ENCODE peak calls at places on chromosome 10, in seven cellular contexts. One of them, this sample, is unnamed.

GRCh38 chr10:35012781-35013180 is 77.4 kb downstream of the CUL2 start:
- DNase-seq in stomach: no peak
- DNase-seq in GM12865: no peak
- DNase-seq in naive thymus-derived CD4-positive, alpha-beta T cell: no peak
- DNase-seq in CD8-positive, alpha-beta memory T cell: no peak
- DNase-seq in brain microvascular endothelial cell: no peak
- DNase-seq in ascending aorta: no peak
- DNase-seq in this sample: no peak

GRCh38 chr10:71838264-71839211 is 12.5 kb downstream of the PSAP start:
- DNase-seq in stomach: no peak
- DNase-seq in GM12865: no peak
- DNase-seq in naive thymus-derived CD4-positive, alpha-beta T cell: no peak
- DNase-seq in CD8-positive, alpha-beta memory T cell: no peak
- DNase-seq in brain microvascular endothelial cell: peak
- DNase-seq in ascending aorta: no peak
- DNase-seq in this sample: peak

GRCh38 chr10:105063796-105064195 is 422.7 kb downstream of the SORCS3 start:
- DNase-seq in stomach: peak
- DNase-seq in GM12865: peak
- DNase-seq in naive thymus-derived CD4-positive, alpha-beta T cell: no peak
- DNase-seq in CD8-positive, alpha-beta memory T cell: no peak
- DNase-seq in brain microvascular endothelial cell: no peak
- DNase-seq in ascending aorta: no peak
- DNase-seq in this sample: no peak

GRCh38 chr10:114749545-114749944 is 72.0 kb upstream of the FHIP2A start:
- DNase-seq in stomach: no peak
- DNase-seq in GM12865: no peak
- DNase-seq in naive thymus-derived CD4-positive, alpha-beta T cell: no peak
- DNase-seq in CD8-positive, alpha-beta memory T cell: no peak
- DNase-seq in brain microvascular endothelial cell: no peak
- DNase-seq in ascending aorta: no peak
- DNase-seq in this sample: no peak

GRCh38 chr10:92567952-92568600 is 5.8 kb downstream of the IDE start:
- DNase-seq in stomach: no peak
- DNase-seq in GM12865: peak
- DNase-seq in naive thymus-derived CD4-positive, alpha-beta T cell: no peak
- DNase-seq in CD8-positive, alpha-beta memory T cell: no peak
- DNase-seq in brain microvascular endothelial cell: no peak
- DNase-seq in ascending aorta: no peak
- DNase-seq in this sample: no peak

GRCh38 chr10:132628966-132629900 is 91.6 kb downstream of the INPP5A start:
- DNase-seq in stomach: no peak
- DNase-seq in GM12865: no peak
- DNase-seq in naive thymus-derived CD4-positive, alpha-beta T cell: no peak
- DNase-seq in CD8-positive, alpha-beta memory T cell: no peak
- DNase-seq in brain microvascular endothelial cell: no peak
- DNase-seq in ascending aorta: no peak
- DNase-seq in this sample: peak

GRCh38 chr10:64426745-64427144 is 905.5 kb downstream of the REEP3 start:
- DNase-seq in stomach: no peak
- DNase-seq in GM12865: no peak
- DNase-seq in naive thymus-derived CD4-positive, alpha-beta T cell: no peak
- DNase-seq in CD8-positive, alpha-beta memory T cell: no peak
- DNase-seq in brain microvascular endothelial cell: no peak
- DNase-seq in ascending aorta: no peak
- DNase-seq in this sample: no peak

GRCh38 chr10:2980791-2981360 is 86.5 kb upstream of the PFKP start:
- DNase-seq in stomach: no peak
- DNase-seq in GM12865: peak
- DNase-seq in naive thymus-derived CD4-positive, alpha-beta T cell: no peak
- DNase-seq in CD8-positive, alpha-beta memory T cell: no peak
- DNase-seq in brain microvascular endothelial cell: peak
- DNase-seq in ascending aorta: no peak
- DNase-seq in this sample: no peak

GRCh38 chr10:32931593-32931992 is 26.4 kb downstream of the ITGB1 start:
- DNase-seq in stomach: no peak
- DNase-seq in GM12865: peak
- DNase-seq in naive thymus-derived CD4-positive, alpha-beta T cell: no peak
- DNase-seq in CD8-positive, alpha-beta memory T cell: no peak
- DNase-seq in brain microvascular endothelial cell: no peak
- DNase-seq in ascending aorta: no peak
- DNase-seq in this sample: no peak

GRCh38 chr10:128854965-128855364 is 612.1 kb upstream of the MGMT start:
- DNase-seq in stomach: peak
- DNase-seq in GM12865: no peak
- DNase-seq in naive thymus-derived CD4-positive, alpha-beta T cell: no peak
- DNase-seq in CD8-positive, alpha-beta memory T cell: no peak
- DNase-seq in brain microvascular endothelial cell: no peak
- DNase-seq in ascending aorta: no peak
- DNase-seq in this sample: peak

GRCh38 chr10:46228076-46229071 is 58.4 kb upstream of the ANTXRL start:
- DNase-seq in stomach: peak
- DNase-seq in GM12865: peak
- DNase-seq in naive thymus-derived CD4-positive, alpha-beta T cell: peak
- DNase-seq in CD8-positive, alpha-beta memory T cell: peak
- DNase-seq in brain microvascular endothelial cell: peak
- DNase-seq in ascending aorta: no peak
- DNase-seq in this sample: peak

DNA sequence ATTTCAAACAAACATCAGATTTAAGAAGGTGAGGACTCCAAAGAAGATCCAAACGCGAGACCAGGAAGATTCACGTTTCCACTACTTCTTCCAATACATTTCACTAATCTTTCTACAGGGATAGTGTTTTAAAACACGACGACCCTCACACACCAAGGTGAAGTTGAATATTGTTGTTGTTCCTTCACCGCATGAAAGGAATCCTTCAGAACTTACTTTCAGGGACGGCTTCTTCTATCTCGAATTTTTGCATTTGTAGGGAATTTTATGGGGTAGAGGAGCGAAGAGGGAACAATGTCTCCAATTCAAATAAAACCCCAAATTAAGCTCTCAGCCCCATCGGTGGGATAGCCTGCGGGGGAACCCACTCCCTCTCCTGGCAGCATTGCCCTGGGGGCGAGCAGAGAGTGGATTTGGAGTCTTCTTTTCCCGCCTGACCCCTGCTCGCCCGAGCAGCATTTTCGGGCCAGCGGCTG is 1.5 kb upstream of the GATA3 start:
- DNase-seq in stomach: no peak
- DNase-seq in GM12865: no peak
- DNase-seq in naive thymus-derived CD4-positive, alpha-beta T cell: no peak
- DNase-seq in CD8-positive, alpha-beta memory T cell: no peak
- DNase-seq in brain microvascular endothelial cell: no peak
- DNase-seq in ascending aorta: no peak
- DNase-seq in this sample: no peak
- H3K4me3 ChIP-seq in stomach: peak
- H3K4me3 ChIP-seq in GM12865: no peak
- H3K4me3 ChIP-seq in naive thymus-derived CD4-positive, alpha-beta T cell: no peak
- H3K4me3 ChIP-seq in CD8-positive, alpha-beta memory T cell: no peak
- H3K4me3 ChIP-seq in brain microvascular endothelial cell: no peak
- H3K4me3 ChIP-seq in ascending aorta: peak
- H3K4me3 ChIP-seq in this sample: no peak

DNA sequence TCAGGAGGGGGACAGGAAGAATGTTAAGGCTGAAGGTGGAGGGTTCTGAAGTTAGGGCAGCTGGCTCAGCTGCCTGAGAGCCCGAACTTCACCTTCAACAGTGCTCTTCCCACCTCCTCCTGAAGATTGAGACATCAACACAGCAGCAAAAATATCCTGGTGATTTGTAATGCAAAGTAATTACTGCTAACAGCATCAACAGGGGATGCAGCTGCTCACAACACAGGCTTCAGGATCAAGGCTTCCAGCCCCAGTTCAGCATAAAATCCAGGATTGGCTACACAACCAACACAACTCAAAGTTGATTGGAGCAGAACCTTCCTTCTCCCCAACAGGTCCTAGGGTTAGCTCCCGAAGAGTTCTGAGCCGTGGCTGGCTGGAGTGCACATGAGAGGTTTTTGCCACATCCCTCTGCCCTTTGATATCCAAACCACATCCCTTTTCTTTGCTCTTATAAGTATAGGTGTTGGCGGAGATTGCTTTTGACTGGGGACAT is 242.4 kb downstream of the KIAA1217 start:
- DNase-seq in stomach: no peak
- DNase-seq in GM12865: no peak
- DNase-seq in naive thymus-derived CD4-positive, alpha-beta T cell: peak
- DNase-seq in CD8-positive, alpha-beta memory T cell: no peak
- DNase-seq in brain microvascular endothelial cell: no peak
- DNase-seq in ascending aorta: no peak
- DNase-seq in this sample: no peak
- H3K4me3 ChIP-seq in stomach: no peak
- H3K4me3 ChIP-seq in GM12865: no peak
- H3K4me3 ChIP-seq in naive thymus-derived CD4-positive, alpha-beta T cell: no peak
- H3K4me3 ChIP-seq in CD8-positive, alpha-beta memory T cell: no peak
- H3K4me3 ChIP-seq in brain microvascular endothelial cell: no peak
- H3K4me3 ChIP-seq in ascending aorta: no peak
- H3K4me3 ChIP-seq in this sample: no peak

GRCh38 chr10:28963539-28964221 is 286.4 kb downstream of the BAMBI start:
- DNase-seq in stomach: no peak
- DNase-seq in GM12865: no peak
- DNase-seq in naive thymus-derived CD4-positive, alpha-beta T cell: no peak
- DNase-seq in CD8-positive, alpha-beta memory T cell: no peak
- DNase-seq in brain microvascular endothelial cell: peak
- DNase-seq in ascending aorta: no peak
- DNase-seq in this sample: no peak

GRCh38 chr10:28959850-28960501 is 282.7 kb downstream of the BAMBI start:
- DNase-seq in stomach: no peak
- DNase-seq in GM12865: no peak
- DNase-seq in naive thymus-derived CD4-positive, alpha-beta T cell: no peak
- DNase-seq in CD8-positive, alpha-beta memory T cell: no peak
- DNase-seq in brain microvascular endothelial cell: no peak
- DNase-seq in ascending aorta: no peak
- DNase-seq in this sample: no peak

GRCh38 chr10:28958468-28958867 is 281.1 kb downstream of the BAMBI start:
- DNase-seq in stomach: no peak
- DNase-seq in GM12865: no peak
- DNase-seq in naive thymus-derived CD4-positive, alpha-beta T cell: no peak
- DNase-seq in CD8-positive, alpha-beta memory T cell: no peak
- DNase-seq in brain microvascular endothelial cell: no peak
- DNase-seq in ascending aorta: no peak
- DNase-seq in this sample: no peak

GRCh38 chr10:28965937-28966336 is 288.6 kb downstream of the BAMBI start:
- DNase-seq in stomach: no peak
- DNase-seq in GM12865: no peak
- DNase-seq in naive thymus-derived CD4-positive, alpha-beta T cell: no peak
- DNase-seq in CD8-positive, alpha-beta memory T cell: no peak
- DNase-seq in brain microvascular endothelial cell: no peak
- DNase-seq in ascending aorta: no peak
- DNase-seq in this sample: no peak

GRCh38 chr10:28962768-28963167 is 285.4 kb downstream of the BAMBI start:
- DNase-seq in stomach: no peak
- DNase-seq in GM12865: no peak
- DNase-seq in naive thymus-derived CD4-positive, alpha-beta T cell: no peak
- DNase-seq in CD8-positive, alpha-beta memory T cell: no peak
- DNase-seq in brain microvascular endothelial cell: no peak
- DNase-seq in ascending aorta: no peak
- DNase-seq in this sample: no peak
- H3K4me3 ChIP-seq in stomach: no peak
- H3K4me3 ChIP-seq in GM12865: no peak
- H3K4me3 ChIP-seq in naive thymus-derived CD4-positive, alpha-beta T cell: no peak
- H3K4me3 ChIP-seq in CD8-positive, alpha-beta memory T cell: no peak
- H3K4me3 ChIP-seq in brain microvascular endothelial cell: no peak
- H3K4me3 ChIP-seq in ascending aorta: no peak
- H3K4me3 ChIP-seq in this sample: no peak

GRCh38 chr10:8311526-8312070 is 257.1 kb downstream of the GATA3 start:
- DNase-seq in stomach: no peak
- DNase-seq in GM12865: no peak
- DNase-seq in naive thymus-derived CD4-positive, alpha-beta T cell: no peak
- DNase-seq in CD8-positive, alpha-beta memory T cell: no peak
- DNase-seq in brain microvascular endothelial cell: no peak
- DNase-seq in ascending aorta: no peak
- DNase-seq in this sample: no peak
- H3K4me3 ChIP-seq in stomach: no peak
- H3K4me3 ChIP-seq in GM12865: no peak
- H3K4me3 ChIP-seq in naive thymus-derived CD4-positive, alpha-beta T cell: no peak
- H3K4me3 ChIP-seq in CD8-positive, alpha-beta memory T cell: no peak
- H3K4me3 ChIP-seq in brain microvascular endothelial cell: no peak
- H3K4me3 ChIP-seq in ascending aorta: no peak
- H3K4me3 ChIP-seq in this sample: no peak

GRCh38 chr10:101121661-101122045 is 9.4 kb upstream of the TLX1 start:
- DNase-seq in stomach: no peak
- DNase-seq in GM12865: no peak
- DNase-seq in naive thymus-derived CD4-positive, alpha-beta T cell: no peak
- DNase-seq in CD8-positive, alpha-beta memory T cell: no peak
- DNase-seq in brain microvascular endothelial cell: no peak
- DNase-seq in ascending aorta: no peak
- DNase-seq in this sample: peak
- H3K4me3 ChIP-seq in stomach: peak
- H3K4me3 ChIP-seq in GM12865: no peak
- H3K4me3 ChIP-seq in naive thymus-derived CD4-positive, alpha-beta T cell: peak
- H3K4me3 ChIP-seq in CD8-positive, alpha-beta memory T cell: peak
- H3K4me3 ChIP-seq in brain microvascular endothelial cell: no peak
- H3K4me3 ChIP-seq in ascending aorta: peak
- H3K4me3 ChIP-seq in this sample: peak

DNA sequence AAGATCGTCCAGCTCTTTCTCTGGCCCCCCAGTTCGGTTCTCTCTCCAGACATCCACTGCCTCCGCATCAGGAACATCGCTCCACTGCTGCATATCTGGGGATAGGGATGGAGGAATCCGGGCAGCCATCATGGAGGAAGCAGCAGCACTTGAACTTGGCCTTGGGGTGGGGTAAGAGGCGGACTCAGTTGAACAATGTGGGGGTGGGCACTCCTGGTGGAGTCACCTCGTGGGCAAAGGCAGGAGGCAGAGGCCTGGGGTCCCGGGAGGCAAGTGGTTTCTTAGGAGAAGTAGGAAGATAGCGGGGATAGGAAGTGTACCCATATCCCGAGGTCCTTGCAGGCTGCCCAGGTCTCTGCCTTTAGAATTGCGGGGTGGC is 98.3 kb downstream of the CHST15 start:
- DNase-seq in stomach: no peak
- DNase-seq in GM12865: no peak
- DNase-seq in naive thymus-derived CD4-positive, alpha-beta T cell: no peak
- DNase-seq in CD8-positive, alpha-beta memory T cell: no peak
- DNase-seq in brain microvascular endothelial cell: peak
- DNase-seq in ascending aorta: no peak
- DNase-seq in this sample: peak
- H3K4me3 ChIP-seq in stomach: peak
- H3K4me3 ChIP-seq in GM12865: no peak
- H3K4me3 ChIP-seq in naive thymus-derived CD4-positive, alpha-beta T cell: peak
- H3K4me3 ChIP-seq in CD8-positive, alpha-beta memory T cell: peak
- H3K4me3 ChIP-seq in brain microvascular endothelial cell: peak
- H3K4me3 ChIP-seq in ascending aorta: peak
- H3K4me3 ChIP-seq in this sample: no peak

GRCh38 chr10:122280156-122280555 is 9.1 kb downstream of the BTBD16 start:
- DNase-seq in stomach: peak
- DNase-seq in GM12865: no peak
- DNase-seq in naive thymus-derived CD4-positive, alpha-beta T cell: no peak
- DNase-seq in CD8-positive, alpha-beta memory T cell: no peak
- DNase-seq in brain microvascular endothelial cell: no peak
- DNase-seq in ascending aorta: no peak
- DNase-seq in this sample: peak
- H3K4me3 ChIP-seq in stomach: no peak
- H3K4me3 ChIP-seq in GM12865: no peak
- H3K4me3 ChIP-seq in naive thymus-derived CD4-positive, alpha-beta T cell: no peak
- H3K4me3 ChIP-seq in CD8-positive, alpha-beta memory T cell: no peak
- H3K4me3 ChIP-seq in brain microvascular endothelial cell: no peak
- H3K4me3 ChIP-seq in ascending aorta: no peak
- H3K4me3 ChIP-seq in this sample: no peak

GRCh38 chr10:58661336-58661735 is 148.7 kb downstream of the BICC1 start:
- DNase-seq in stomach: no peak
- DNase-seq in GM12865: no peak
- DNase-seq in naive thymus-derived CD4-positive, alpha-beta T cell: no peak
- DNase-seq in CD8-positive, alpha-beta memory T cell: no peak
- DNase-seq in brain microvascular endothelial cell: no peak
- DNase-seq in ascending aorta: no peak
- DNase-seq in this sample: no peak
- H3K4me3 ChIP-seq in stomach: no peak
- H3K4me3 ChIP-seq in GM12865: no peak
- H3K4me3 ChIP-seq in naive thymus-derived CD4-positive, alpha-beta T cell: no peak
- H3K4me3 ChIP-seq in CD8-positive, alpha-beta memory T cell: no peak
- H3K4me3 ChIP-seq in brain microvascular endothelial cell: no peak
- H3K4me3 ChIP-seq in ascending aorta: no peak
- H3K4me3 ChIP-seq in this sample: no peak

This sample was measured in kidney.